ENCODE peak calls at places on chromosomes 7 and 10, in four cellular contexts. T, A, U and X are unnamed samples.

GRCh38 chr7:117171106-117171505 is 151.8 kb downstream of the WNT2 start:
- DNase-seq in A (no peak), U (no peak), T (peak; percentile 2), X (peak; percentile 22)

GRCh38 chr7:130878785-130879184 is 144.8 kb upstream of the KLF14 start:
- DNase-seq in T (no peak), U (no peak), A (no peak), X (no peak)

GRCh38 chr7:113256883-113257531 is 138.7 kb upstream of the SMIM30 start:
- DNase-seq in T (no peak), U (no peak), A (no peak), X (no peak)

GRCh38 chr10:73814896-73815718 is 3.7 kb upstream of the NDST2 start:
- DNase-seq in T (no peak), A (peak; percentile 79), U (no peak), X (peak; percentile 54)

GRCh38 chr10:8056378-8056777 is 1.9 kb downstream of the GATA3 start:
- DNase-seq in U (no peak), A (no peak), T (no peak), X (no peak)

GRCh38 chr7:100353685-100354330 is 4.1 kb upstream of the PILRB start:
- DNase-seq in A (no peak), U (no peak), T (no peak), X (no peak)

GRCh38 chr7:132337450-132338080 is 238.7 kb downstream of the PLXNA4 start:
- DNase-seq in T (no peak), U (no peak), A (no peak), X (no peak)

GRCh38 chr10:122875843-122876492 is 3.4 kb downstream of the FAM24B start:
- DNase-seq in A (no peak), T (no peak), U (no peak), X (no peak)

GRCh38 chr7:132183822-132184380 is 392.4 kb downstream of the PLXNA4 start:
- DNase-seq in U (no peak), T (no peak), A (no peak), X (no peak)

GRCh38 chr10:71720304-71720672 is 710 bp upstream of the C10orf105 start:
- DNase-seq in A (no peak), T (no peak), U (no peak), X (no peak)

GRCh38 chr10:92024700-92025099 is 101.1 kb downstream of the BTAF1 start:
- DNase-seq in T (no peak), A (no peak), U (no peak), X (no peak)

GRCh38 chr7:35839860-35840854 is 39.3 kb downstream of the SEPTIN7 start:
- DNase-seq in T (no peak), U (no peak), A (no peak), X (no peak)

GRCh38 chr10:122280156-122280555 is 9.1 kb downstream of the BTBD16 start:
- DNase-seq in U (no peak), A (no peak), T (no peak), X (no peak)

GRCh38 chr10:75097666-75098285 is 13.7 kb upstream of the SAMD8 start:
- DNase-seq in A (no peak), U (no peak), T (peak; percentile 20), X (peak; percentile 37)

GRCh38 chr10:103884681-103885139 is 29.3 kb upstream of the SH3PXD2A start:
- DNase-seq in A (peak; percentile 59), U (no peak), T (peak; percentile 53), X (peak; percentile 81)

GRCh38 chr10:113687041-113687440 is 7.3 kb downstream of the CASP7 start:
- DNase-seq in U (no peak), A (no peak), T (no peak), X (no peak)

GRCh38 chr7:158487546-158488224 is 99.9 kb downstream of the PTPRN2 start:
- DNase-seq in A (no peak), T (no peak), U (no peak), X (no peak)

GRCh38 chr10:14782691-14783363 is 8.1 kb upstream of the FAM107B start:
- DNase-seq in T (peak; percentile 56), U (no peak), A (no peak), X (no peak)

GRCh38 chr10:11015371-11015934 is 2.2 kb upstream of the CELF2 start:
- DNase-seq in T (no peak), A (no peak), U (no peak), X (no peak)

GRCh38 chr7:3559178-3559765 is 258.2 kb downstream of the SDK1 start:
- DNase-seq in A (no peak), U (no peak), T (no peak), X (no peak)

GRCh38 chr10:26485150-26485941 is 47.2 kb downstream of the APBB1IP start:
- DNase-seq in A (no peak), U (no peak), T (no peak), X (no peak)

GRCh38 chr10:62594093-62594520 is 210.4 kb upstream of the ADO start:
- DNase-seq in T (peak; percentile 27), U (peak; percentile 30), A (peak; percentile 49), X (peak; percentile 62)

GRCh38 chr7:155533120-155533826 is 13.1 kb downstream of the CNPY1 start:
- DNase-seq in T (no peak), U (no peak), A (no peak), X (peak; percentile 47)

GRCh38 chr7:105097619-105098018 is 83.6 kb downstream of the KMT2E start:
- DNase-seq in A (no peak), T (no peak), U (no peak), X (no peak)

DNA sequence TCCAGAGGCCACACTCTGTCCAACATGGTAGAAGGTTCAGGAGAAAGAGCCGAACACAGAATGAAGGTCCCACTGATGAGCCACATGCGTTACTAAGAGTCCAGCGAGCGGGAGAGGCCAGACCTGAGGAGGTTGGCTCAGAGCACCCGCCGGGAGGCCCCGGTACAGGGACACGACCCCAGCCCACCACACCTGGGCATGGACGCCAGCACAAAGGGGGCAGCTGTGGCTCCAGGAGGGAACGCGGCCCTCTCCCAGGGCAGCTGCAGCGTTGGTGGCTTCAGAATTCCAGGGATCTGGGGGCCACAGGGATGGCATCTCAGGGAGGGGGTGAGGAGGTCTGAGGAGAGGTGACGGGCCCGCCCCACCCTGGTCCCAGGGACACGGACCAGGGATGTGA is 280.0 kb downstream of the MAD1L1 start:
- DNase-seq in U (no peak), T (no peak), A (no peak), X (no peak)
- TF ChIP-seq TARDBP in U (no peak), T (no peak), A (no peak), X (no peak)

GRCh38 chr7:73840715-73841379 is 1.5 kb downstream of the METTL27 start:
- DNase-seq in T (no peak), U (no peak), A (no peak), X (no peak)

GRCh38 chr7:73844848-73845460 is 2.6 kb upstream of the METTL27 start:
- DNase-seq in A (no peak), T (no peak), U (no peak), X (no peak)

GRCh38 chr7:73841689-73842247 is 548 bp downstream of the METTL27 start:
- DNase-seq in U (no peak), A (peak; percentile 54), T (no peak), X (no peak)

GRCh38 chr7:73842248-73842895 is at the start of gene METTL27:
- DNase-seq in U (peak; percentile 53), A (peak; percentile 99), T (peak; percentile 86), X (peak; percentile 95)

GRCh38 chr7:73844131-73844547 is 1.8 kb upstream of the METTL27 start:
- DNase-seq in A (no peak), U (no peak), T (no peak), X (no peak)
- TF ChIP-seq TARDBP in A (no peak), U (no peak), T (no peak), X (no peak)

DNA sequence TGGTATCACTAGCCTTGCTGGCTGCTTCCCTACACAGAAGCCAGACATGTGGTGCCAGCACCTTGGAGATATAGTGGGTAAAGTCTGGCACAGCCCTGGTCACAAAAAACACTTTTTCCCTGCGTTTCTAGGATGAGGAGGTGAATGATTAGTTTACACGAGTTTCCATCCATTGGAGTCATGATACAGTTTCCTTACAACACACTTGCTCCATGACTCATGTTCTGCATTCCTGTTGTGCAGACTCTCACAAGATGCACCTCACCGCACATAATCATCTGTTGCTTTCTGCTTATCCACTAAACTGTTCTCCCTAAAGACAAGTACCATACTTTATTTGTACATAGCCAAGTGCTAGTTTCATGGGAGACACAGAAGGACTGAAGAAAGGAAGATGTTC is 747.1 kb upstream of the GALNT17 start:
- DNase-seq in T (no peak), A (no peak), U (no peak), X (no peak)
- TF ChIP-seq TARDBP in T (no peak), A (no peak), U (no peak), X (no peak)

GRCh38 chr7:26550492-26550891 is 258.8 kb downstream of the SNX10 start:
- DNase-seq in U (no peak), T (no peak), A (no peak), X (no peak)

GRCh38 chr7:26551740-26552139 is 260.1 kb downstream of the SNX10 start:
- DNase-seq in T (no peak), A (no peak), U (no peak), X (no peak)

GRCh38 chr7:26553128-26553527 is 261.5 kb downstream of the SNX10 start:
- DNase-seq in A (no peak), T (no peak), U (no peak), X (no peak)

GRCh38 chr7:26547156-26547555 is 255.5 kb downstream of the SNX10 start:
- DNase-seq in U (no peak), A (no peak), T (no peak), X (no peak)

GRCh38 chr7:26549281-26549943 is 257.8 kb downstream of the SNX10 start:
- DNase-seq in U (no peak), A (no peak), T (no peak), X (no peak)
- TF ChIP-seq TARDBP in U (no peak), A (no peak), T (no peak), X (no peak)